ENCODE peak calls at places on chromosomes 13 and 19, in six cellular contexts. U, I, G, O, X and S are unnamed samples.

GRCh38 chr19:17227798-17228367 is 1.9 kb downstream of the OCEL1 start:
- DNase-seq in U (no peak), I (no peak), G (peak; percentile 65), O (no peak), X (no peak), S (no peak)

GRCh38 chr13:94620286-94620896 is 18.7 kb downstream of the GPR180 start:
- DNase-seq in U (no peak), I (peak; percentile 41), G (no peak), O (no peak), X (no peak), S (no peak)

GRCh38 chr13:77207943-77208342 is 119.0 kb downstream of the MYCBP2 start:
- DNase-seq in U (no peak), I (peak; percentile 96), G (no peak), O (no peak), X (no peak), S (no peak)

GRCh38 chr19:48308695-48309586 is 16.4 kb upstream of the EMP3 start:
- DNase-seq in U (no peak), I (no peak), G (no peak), O (no peak), X (no peak), S (no peak)

GRCh38 chr13:45121421-45121820 is 1.1 kb downstream of the GTF2F2 start:
- DNase-seq in U (no peak), I (peak; percentile 53), G (no peak), O (no peak), X (no peak), S (no peak)

GRCh38 chr13:33289966-33290365 is 4.4 kb upstream of the STARD13 start:
- DNase-seq in U (no peak), I (peak; percentile 66), G (no peak), O (no peak), X (no peak), S (no peak)

GRCh38 chr13:44703371-44703770 is 127.2 kb upstream of the TSC22D1 start:
- DNase-seq in U (no peak), I (peak; percentile 87), G (no peak), O (no peak), X (no peak), S (no peak)

GRCh38 chr19:42316223-42317211 is 3.4 kb downstream of the TMEM145 start:
- DNase-seq in U (no peak), I (peak; percentile 21), G (peak; percentile 65), O (no peak), X (no peak), S (no peak)

GRCh38 chr13:110137677-110138008 is 169.3 kb downstream of the COL4A1 start:
- DNase-seq in U (peak; percentile 59), I (no peak), G (no peak), O (peak; percentile 67), X (peak; percentile 71), S (no peak)

GRCh38 chr19:37999309-38000213 is 92.6 kb downstream of the SIPA1L3 start:
- DNase-seq in U (peak; percentile 66), I (peak; percentile 98), G (peak; percentile 67), O (peak; percentile 76), X (peak; percentile 60), S (no peak)

GRCh38 chr19:50812474-50812873 is 11.1 kb downstream of the KLK1 start:
- DNase-seq in U (no peak), I (no peak), G (no peak), O (no peak), X (no peak), S (no peak)

GRCh38 chr13:25137624-25137892 is 34.5 kb downstream of the AMER2 start:
- DNase-seq in U (no peak), I (no peak), G (no peak), O (no peak), X (no peak), S (no peak)

GRCh38 chr13:114185182-114185971 is 6.3 kb downstream of the CFAP97D2 start:
- DNase-seq in U (peak; percentile 38), I (no peak), G (no peak), O (no peak), X (peak; percentile 24), S (no peak)

GRCh38 chr13:83906240-83906820 is 24.1 kb upstream of the SLITRK1 start:
- DNase-seq in U (no peak), I (no peak), G (no peak), O (no peak), X (no peak), S (no peak)

GRCh38 chr13:22049384-22049783 is 378.5 kb downstream of the FGF9 start:
- DNase-seq in U (no peak), I (peak; percentile 50), G (no peak), O (no peak), X (no peak), S (no peak)

GRCh38 chr13:24271611-24272451 is 37.5 kb upstream of the C1QTNF9 start:
- DNase-seq in U (peak; percentile 75), I (peak; percentile 76), G (peak; percentile 88), O (peak; percentile 70), X (peak; percentile 71), S (no peak)

DNA sequence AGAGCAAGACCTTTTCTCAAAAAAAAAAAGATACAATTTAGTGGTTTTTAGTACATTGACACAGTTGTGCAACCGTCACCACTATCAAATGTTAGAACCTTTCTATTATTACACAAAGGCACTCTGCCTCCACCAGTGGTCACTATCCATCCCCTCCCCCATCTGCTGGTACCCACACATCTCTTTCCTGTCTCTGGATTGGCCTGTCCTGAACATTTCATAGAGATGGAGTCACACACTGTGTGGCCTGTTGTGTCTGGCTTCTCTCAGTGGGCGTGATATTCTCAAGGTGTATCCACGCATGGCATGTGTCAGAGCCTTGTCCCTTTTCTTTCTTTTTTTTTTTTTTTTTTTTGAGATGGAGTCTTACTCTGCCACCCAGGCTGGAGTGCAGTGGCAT is 11.2 kb downstream of the KDM4B start:
- DNase-seq in U (no peak), I (no peak), G (no peak), O (no peak), X (no peak), S (no peak)
- H3K4me1 ChIP-seq in U (peaks cover 82% of the 10 kb centered on the region), I (peaks cover 26% of the 10 kb centered on the region), G (peaks cover 47% of the 10 kb centered on the region), O (peaks cover 63% of the 10 kb centered on the region), X (peaks cover 62% of the 10 kb centered on the region), S (peaks cover 29% of the 10 kb centered on the region)

GRCh38 chr13:97252735-97253134 is 30.6 kb downstream of the MBNL2 start:
- DNase-seq in U (no peak), I (no peak), G (no peak), O (no peak), X (no peak), S (no peak)
- H3K4me1 ChIP-seq in U (peaks cover 88% of the 10 kb centered on the region), I (peaks cover 26% of the 10 kb centered on the region), G (peaks cover 71% of the 10 kb centered on the region), O (peaks cover 76% of the 10 kb centered on the region), X (peaks cover 64% of the 10 kb centered on the region), S (peaks cover 76% of the 10 kb centered on the region)

GRCh38 chr19:1265611-1266115 is 3.5 kb upstream of the CIRBP start:
- DNase-seq in U (peak; percentile 71), I (peak; percentile 80), G (peak; percentile 87), O (peak; percentile 94), X (peak; percentile 63), S (peak; percentile 87)
- H3K4me1 ChIP-seq in U (peaks cover 80% of the 10 kb centered on the region), I (peaks cover 49% of the 10 kb centered on the region), G (peaks cover 65% of the 10 kb centered on the region), O (peaks cover 70% of the 10 kb centered on the region), X (peaks cover 66% of the 10 kb centered on the region), S (peaks cover 49% of the 10 kb centered on the region)

DNA sequence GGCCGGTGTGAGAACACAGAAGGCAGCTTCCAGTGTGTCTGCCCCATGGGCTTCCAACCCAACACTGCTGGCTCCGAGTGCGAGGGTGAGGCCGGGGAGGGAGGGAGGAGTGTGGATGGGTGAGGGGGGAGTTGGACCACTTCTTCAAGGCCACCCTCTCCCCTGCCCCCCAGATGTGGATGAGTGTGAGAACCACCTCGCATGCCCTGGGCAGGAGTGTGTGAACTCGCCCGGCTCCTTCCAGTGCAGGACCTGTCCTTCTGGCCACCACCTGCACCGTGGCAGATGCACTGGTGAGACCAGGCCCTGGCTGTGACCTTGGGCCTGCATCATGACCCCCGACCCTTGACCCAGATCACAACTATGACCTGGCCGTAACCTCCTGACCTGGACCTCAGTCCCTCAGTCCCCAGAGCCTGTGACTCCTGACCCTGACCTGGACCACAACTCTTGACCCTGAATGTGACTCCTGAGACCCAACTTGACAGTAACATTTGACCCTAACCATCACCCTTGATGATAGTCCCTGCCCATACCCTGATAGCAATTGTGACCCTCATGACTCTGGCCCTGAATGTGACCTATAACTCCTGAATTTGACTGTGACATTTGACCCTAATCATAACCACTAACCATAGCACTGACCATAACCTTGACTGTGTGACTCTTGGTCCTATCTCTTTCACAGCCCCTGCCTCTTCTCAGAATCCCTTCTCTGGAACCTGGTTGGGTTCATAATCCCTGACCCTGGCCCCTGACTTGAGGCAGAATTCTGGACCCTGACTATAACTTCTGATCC is 10.9 kb downstream of the LTBP4 start:
- DNase-seq in U (no peak), I (no peak), G (no peak), O (no peak), X (no peak), S (no peak)
- H3K4me1 ChIP-seq in U (peaks cover 65% of the 10 kb centered on the region), I (peaks cover 12% of the 10 kb centered on the region), G (peaks cover 38% of the 10 kb centered on the region), O (peaks cover 41% of the 10 kb centered on the region), X (peaks cover 12% of the 10 kb centered on the region), S (peaks cover 4% of the 10 kb centered on the region)

GRCh38 chr13:50584856-50585580 is 258.5 kb downstream of the DLEU7 start:
- DNase-seq in U (no peak), I (no peak), G (no peak), O (no peak), X (no peak), S (no peak)
- H3K4me1 ChIP-seq in U (peaks cover 38% of the 10 kb centered on the region), I (peaks cover 7% of the 10 kb centered on the region), G (peaks cover 22% of the 10 kb centered on the region), O (peaks cover 13% of the 10 kb centered on the region), X (peaks cover 13% of the 10 kb centered on the region), S (peaks cover 8% of the 10 kb centered on the region)